ENCODE peak calls at places on chromosomes 7 and 10, in five cellular contexts. U, X, E, A and D are unnamed samples.
A peak's percentile ranks its signal among the peaks of the same experiment; 100 is the strongest.

GRCh38 chr10:86644412-86645110 is 9.8 kb upstream of the OPN4 start:
- DNase-seq in A (peak; percentile 28), X (no peak), U (peak; percentile 68), E (peak; percentile 47), D (no peak)

GRCh38 chr7:128024154-128024553 is 7.1 kb downstream of the LRRC4 start:
- DNase-seq in X (no peak), E (no peak), A (no peak), U (no peak), D (no peak)

GRCh38 chr7:115230882-115231508 is 309.1 kb downstream of the MDFIC start:
- DNase-seq in X (no peak), A (peak; percentile 95), U (peak; percentile 93), E (peak; percentile 96), D (peak; percentile 75)

GRCh38 chr10:89245802-89246201 is 5.8 kb downstream of the LIPA start:
- DNase-seq in E (no peak), X (no peak), A (no peak), U (no peak), D (no peak)

GRCh38 chr7:39733881-39734571 is 110.7 kb downstream of the RALA start:
- DNase-seq in U (peak; percentile 93), A (peak; percentile 87), X (no peak), E (peak; percentile 95), D (peak; percentile 38)

GRCh38 chr10:49173201-49173772 is 14.9 kb downstream of the TMEM273 start:
- DNase-seq in A (no peak), X (no peak), E (no peak), U (no peak), D (no peak)

GRCh38 chr7:90213521-90213920 is 2.0 kb downstream of the STEAP2 start:
- DNase-seq in U (no peak), A (no peak), X (no peak), E (no peak), D (no peak)

GRCh38 chr7:111436608-111437007 is 125.7 kb downstream of the IMMP2L start:
- DNase-seq in A (no peak), E (peak; percentile 11), X (no peak), U (no peak), D (no peak)

GRCh38 chr7:47327698-47328391 is 254.1 kb downstream of the TNS3 start:
- DNase-seq in U (peak; percentile 88), X (no peak), E (peak; percentile 89), A (peak; percentile 95), D (peak; percentile 71)

GRCh38 chr10:112957589-112958202 is 7.6 kb downstream of the TCF7L2 start:
- DNase-seq in U (no peak), A (peak; percentile 41), E (peak; percentile 56), X (no peak), D (no peak)

GRCh38 chr7:84091318-84091717 is 103.3 kb downstream of the SEMA3A start:
- DNase-seq in A (no peak), E (no peak), U (no peak), X (no peak), D (no peak)

GRCh38 chr7:128875523-128875948 is 12.9 kb downstream of the ATP6V1F start:
- DNase-seq in U (no peak), X (no peak), A (no peak), E (no peak), D (no peak)

GRCh38 chr7:130290745-130291144 is 2.2 kb upstream of the CPA4 start:
- DNase-seq in X (no peak), A (peak; percentile 70), U (peak; percentile 34), E (peak; percentile 91), D (peak; percentile 88)

GRCh38 chr10:22606164-22606614 is 108.2 kb downstream of the PIP4K2A start:
- DNase-seq in A (no peak), E (peak; percentile 46), X (no peak), U (peak; percentile 13), D (peak; percentile 29)

GRCh38 chr7:4849390-4849789 is 12.4 kb downstream of the PAPOLB start:
- DNase-seq in U (peak; percentile 30), A (peak; percentile 68), E (peak; percentile 20), X (peak; percentile 71), D (peak; percentile 62)

GRCh38 chr10:96413151-96413787 is 54.5 kb upstream of the OPALIN start:
- DNase-seq in E (no peak), X (no peak), U (no peak), A (no peak), D (no peak)

GRCh38 chr10:78861456-78862327 is 207.1 kb upstream of the ZMIZ1 start:
- DNase-seq in X (no peak), U (no peak), A (no peak), E (no peak), D (peak; percentile 9)

GRCh38 chr7:115558186-115558585 is 472.4 kb downstream of the TFEC start:
- DNase-seq in U (peak; percentile 67), A (peak; percentile 86), E (peak; percentile 66), X (no peak), D (no peak)

GRCh38 chr10:126110434-126110833 is 214.1 kb downstream of the FANK1 start:
- DNase-seq in U (peak; percentile 43), X (no peak), A (peak; percentile 65), E (peak; percentile 61), D (peak; percentile 26)

GRCh38 chr10:102673961-102674511 is 29.8 kb downstream of the TRIM8 start:
- DNase-seq in X (no peak), U (peak; percentile 68), A (peak; percentile 80), E (peak; percentile 81), D (peak; percentile 52)

GRCh38 chr10:79381804-79382221 is 34.5 kb downstream of the PPIF start:
- DNase-seq in U (peak; percentile 87), E (peak; percentile 90), A (peak; percentile 91), X (no peak), D (no peak)

GRCh38 chr7:33062023-33062781 is at the start of gene NT5C3A:
- DNase-seq in U (no peak), A (peak; percentile 53), E (peak; percentile 33), X (peak; percentile 51), D (peak; percentile 45)

GRCh38 chr7:1762238-1762945 is 92.3 kb downstream of the ELFN1 start:
- DNase-seq in U (no peak), X (no peak), A (no peak), E (no peak), D (no peak)

GRCh38 chr7:150396426-150397375 is 17.6 kb downstream of the ZNF775 start:
- DNase-seq in A (no peak), U (no peak), X (no peak), E (no peak), D (no peak)

GRCh38 chr10:8054498-8055407 is at the start of gene GATA3:
- DNase-seq in A (peak; percentile 54), X (peak; percentile 86), E (peak; percentile 81), U (peak; percentile 36), D (peak; percentile 83)

GRCh38 chr10:84537447-84537931 is 209.1 kb downstream of the CCSER2 start:
- DNase-seq in A (peak; percentile 82), U (peak; percentile 57), X (no peak), E (peak; percentile 41), D (peak; percentile 68)

GRCh38 chr10:84531396-84531795 is 203.0 kb downstream of the CCSER2 start:
- DNase-seq in A (peak; percentile 44), X (no peak), E (peak; percentile 53), U (no peak), D (no peak)

GRCh38 chr10:84538036-84538435 is 209.6 kb downstream of the CCSER2 start:
- DNase-seq in U (no peak), X (no peak), A (no peak), E (no peak), D (no peak)

GRCh38 chr10:84530724-84531325 is 202.4 kb downstream of the CCSER2 start:
- DNase-seq in E (no peak), X (no peak), U (no peak), A (no peak), D (no peak)

DNA sequence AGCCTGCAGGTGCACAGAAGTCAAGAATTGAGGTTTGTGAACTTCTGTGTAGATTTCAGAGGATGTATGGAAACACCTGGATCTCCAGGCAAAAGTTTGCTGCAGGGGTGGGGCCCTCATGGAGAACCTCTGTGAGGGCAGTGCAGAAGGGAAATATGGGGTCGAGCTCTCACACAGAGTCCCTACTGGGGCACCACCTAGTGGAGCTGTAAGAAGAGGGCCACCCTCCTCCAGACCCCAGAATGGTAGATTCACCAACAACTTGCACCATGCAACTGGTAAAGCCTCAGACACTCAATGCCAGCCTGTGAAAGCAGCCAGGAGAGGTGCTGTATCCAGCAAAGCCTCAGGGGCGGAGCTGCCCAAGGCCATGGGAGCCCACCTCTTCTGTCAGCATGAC is 205.8 kb downstream of the CCSER2 start:
- DNase-seq in A (no peak), X (no peak), U (no peak), E (no peak), D (no peak)
- TF ChIP-seq CTCF in A (no peak), X (no peak), U (peak; percentile 22), E (peak; percentile 21), D (peak; percentile 8)

DNA sequence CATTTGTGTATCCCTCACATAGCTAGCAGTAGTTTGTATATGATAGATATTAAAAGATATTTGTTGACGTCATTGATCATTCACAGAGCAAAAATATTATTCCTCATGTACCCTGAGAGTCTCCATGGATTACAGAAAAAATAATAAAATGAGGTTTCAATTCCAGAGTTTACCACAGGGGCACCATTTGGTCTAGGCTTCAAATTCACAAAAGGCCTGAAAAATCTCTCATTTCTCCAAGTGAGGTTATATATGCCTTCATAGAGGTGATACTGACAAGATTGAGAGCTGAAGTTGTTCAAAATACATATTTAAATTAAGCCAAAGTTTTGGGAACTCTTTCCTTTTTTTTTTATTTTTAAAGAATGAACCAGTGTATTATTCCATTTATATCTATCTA is 52.7 kb downstream of the TMEM26 start:
- DNase-seq in X (no peak), U (no peak), E (no peak), A (no peak), D (no peak)
- TF ChIP-seq CTCF in X (no peak), U (peak; percentile 13), E (peak; percentile 29), A (no peak), D (no peak)

DNA sequence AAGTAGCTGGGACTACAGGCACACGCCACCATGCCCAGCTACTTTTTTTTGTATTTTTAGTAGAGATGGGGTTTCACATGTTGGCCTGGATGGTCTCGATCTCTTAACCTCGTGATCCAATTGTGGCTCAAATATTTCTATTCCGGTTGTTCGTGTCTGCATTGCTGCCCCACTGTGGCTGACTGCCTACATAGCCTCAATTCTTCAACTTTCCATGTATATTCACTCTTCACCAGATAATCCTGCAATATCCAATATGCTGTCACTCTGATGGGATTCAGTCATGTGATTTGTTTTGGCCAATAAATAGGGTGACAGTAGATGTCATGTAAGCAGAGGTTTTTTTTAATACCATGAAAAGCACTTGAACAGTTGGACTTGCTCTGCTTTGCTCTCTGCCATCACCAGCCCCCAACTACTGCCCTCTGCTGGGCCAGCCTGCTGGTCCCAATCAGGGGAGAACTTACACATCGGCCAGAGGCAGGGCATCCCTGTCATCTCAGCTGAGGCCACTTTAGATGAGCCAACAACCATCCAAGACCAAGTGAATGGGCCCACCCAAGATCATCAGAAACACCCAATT is 56.7 kb downstream of the NSUN6 start:
- DNase-seq in E (no peak), U (no peak), A (peak; percentile 8), X (peak; percentile 58), D (peak; percentile 11)
- TF ChIP-seq CTCF in E (peak; percentile 41), U (peak; percentile 8), A (peak; percentile 20), X (no peak), D (no peak)

GRCh38 chr10:72335394-72336258 is 19.1 kb downstream of the DNAJB12 start:
- DNase-seq in A (no peak), X (no peak), E (peak; percentile 67), U (no peak), D (peak; percentile 90)

GRCh38 chr10:72334196-72334831 is 20.4 kb downstream of the DNAJB12 start:
- DNase-seq in X (no peak), A (no peak), U (no peak), E (peak; percentile 81), D (peak; percentile 48)

GRCh38 chr10:72333111-72334012 is 21.4 kb downstream of the DNAJB12 start:
- DNase-seq in E (no peak), U (no peak), A (no peak), X (no peak), D (peak; percentile 39)

GRCh38 chr10:72336259-72337038 is 18.3 kb downstream of the DNAJB12 start:
- DNase-seq in X (no peak), U (no peak), A (no peak), E (peak; percentile 27), D (peak; percentile 85)

GRCh38 chr10:72334832-72335393 is 19.8 kb downstream of the DNAJB12 start:
- DNase-seq in X (no peak), U (peak; percentile 31), A (peak; percentile 83), E (peak; percentile 96), D (peak; percentile 100)
- TF ChIP-seq CTCF in X (no peak), U (no peak), A (no peak), E (peak; percentile 47), D (no peak)